ENCODE peak calls at places on chromosomes 2 and 18, in five cellular contexts. O, Z, B, W and N are unnamed samples.
A peak's percentile ranks its signal among the peaks of the same experiment; 100 is the strongest.

GRCh38 chr2:9388102-9388735 is 35.1 kb downstream of the ITGB1BP1 start:
- DNase-seq in B (no peak), W (no peak), O (no peak), Z (no peak), N (no peak)

GRCh38 chr2:217835931-217836881 is 166.6 kb downstream of the TNS1 start:
- DNase-seq in W (peak; percentile 70), Z (no peak), B (peak; percentile 50), O (peak; percentile 96), N (peak; percentile 97)

GRCh38 chr2:24076849-24077534 is 866 bp upstream of the SF3B6 start:
- DNase-seq in Z (no peak), O (no peak), B (no peak), W (no peak), N (peak; percentile 13)

GRCh38 chr2:195117036-195117435 is 540.0 kb upstream of the SLC39A10 start:
- DNase-seq in W (no peak), B (no peak), O (no peak), Z (no peak), N (no peak)

GRCh38 chr2:187403568-187404260 is 44.3 kb downstream of the CALCRL start:
- DNase-seq in B (no peak), W (no peak), Z (no peak), O (no peak), N (peak; percentile 55)

GRCh38 chr2:150165988-150166965 is 321.2 kb downstream of the RND3 start:
- DNase-seq in W (peak; percentile 59), O (no peak), Z (peak; percentile 41), B (no peak), N (no peak)

GRCh38 chr2:230692760-230693159 is 19.9 kb upstream of the CAB39 start:
- DNase-seq in B (no peak), Z (no peak), O (no peak), W (no peak), N (peak; percentile 38)

GRCh38 chr2:149225446-149225845 is 104.9 kb upstream of the LYPD6 start:
- DNase-seq in Z (no peak), O (no peak), B (no peak), W (no peak), N (no peak)

GRCh38 chr2:15943378-15943851 is 3.1 kb downstream of the MYCN start:
- DNase-seq in Z (peak; percentile 42), W (no peak), B (peak; percentile 63), O (no peak), N (no peak)

GRCh38 chr18:56315363-56315762 is 323.0 kb downstream of the TXNL1 start:
- DNase-seq in W (no peak), Z (no peak), O (peak; percentile 24), B (no peak), N (peak; percentile 56)

GRCh38 chr2:24247592-24247991 is 72.7 kb downstream of the FAM228A start:
- DNase-seq in W (no peak), Z (no peak), O (no peak), B (no peak), N (no peak)

GRCh38 chr2:11234309-11234708 is 79.0 kb downstream of the SLC66A3 start:
- DNase-seq in B (no peak), W (no peak), O (no peak), Z (no peak), N (peak; percentile 31)
- TF ChIP-seq CTCF in B (peak; percentile 53), W (peak; percentile 46), O (peak; percentile 14), Z (peak; percentile 82), N (peak; percentile 42)

GRCh38 chr2:135095591-135095990 is 43.5 kb downstream of the RAB3GAP1 start:
- DNase-seq in Z (no peak), B (no peak), W (no peak), O (no peak), N (no peak)
- TF ChIP-seq CTCF in Z (no peak), B (no peak), W (no peak), O (no peak), N (no peak)

DNA sequence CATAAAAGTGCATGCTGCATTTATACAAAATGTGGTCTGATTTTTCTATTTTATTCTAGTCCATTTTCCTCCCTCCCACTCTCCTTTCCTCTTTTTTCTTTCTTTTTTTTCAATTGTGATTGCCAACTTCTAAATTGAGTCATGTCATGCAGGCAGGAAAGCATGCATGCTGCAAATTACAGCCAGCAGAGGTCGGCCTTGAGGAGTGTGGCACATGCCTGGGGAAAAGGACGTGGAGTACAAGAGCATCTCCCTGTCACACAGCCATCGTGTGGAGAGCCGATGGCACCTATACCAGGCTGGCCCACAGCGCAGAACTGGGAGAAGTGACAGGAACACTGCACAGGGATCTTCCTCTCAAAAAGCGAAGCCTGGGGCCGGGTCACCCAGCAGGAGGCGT is 17.8 kb downstream of the LCT start:
- DNase-seq in O (no peak), W (no peak), Z (peak; percentile 18), B (peak; percentile 65), N (peak; percentile 45)
- TF ChIP-seq CTCF in O (peak; percentile 65), W (no peak), Z (peak; percentile 39), B (peak; percentile 66), N (peak; percentile 53)

DNA sequence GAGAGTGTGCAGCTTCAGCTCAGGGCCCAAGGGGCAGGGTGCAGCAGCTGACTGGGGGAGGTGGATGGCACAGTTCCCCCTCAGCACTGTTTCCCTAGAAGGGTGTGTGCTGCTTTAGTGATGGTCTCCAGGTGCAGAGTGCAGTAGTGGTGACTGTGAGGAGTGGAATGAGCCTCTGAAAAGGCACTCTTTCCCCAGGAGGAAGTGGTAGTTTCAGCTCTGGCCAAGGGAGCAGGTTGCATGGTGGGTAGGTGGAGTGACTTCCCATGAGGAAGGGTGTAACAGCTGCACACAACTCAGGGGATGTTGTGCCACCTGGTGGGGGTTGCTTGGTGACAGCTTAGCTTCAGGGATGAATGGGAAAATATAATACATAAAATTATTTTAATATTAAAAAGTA is 251.5 kb upstream of the NXPH2 start:
- DNase-seq in W (no peak), O (no peak), B (peak; percentile 46), Z (no peak), N (peak; percentile 2)
- TF ChIP-seq CTCF in W (no peak), O (no peak), B (peak; percentile 51), Z (no peak), N (no peak)

GRCh38 chr18:76981388-76981968 is 151.1 kb downstream of the MBP start:
- DNase-seq in B (peak; percentile 30), O (no peak), W (no peak), Z (no peak), N (no peak)
- TF ChIP-seq CTCF in B (no peak), O (no peak), W (no peak), Z (no peak), N (no peak)